ENCODE peak calls at places on chromosomes 13 and 19, in seven cellular contexts. One of them, this sample, is unnamed.
A peak's percentile ranks its signal among the peaks of the same experiment; 100 is the strongest.

GRCh38 chr13:32426191-32426980 is 1.5 kb downstream of the N4BP2L1 start:
- DNase-seq in psoas muscle: no peak
- DNase-seq in Peyer's patch: peak; percentile 61
- DNase-seq in heart right ventricle: no peak
- DNase-seq in body of pancreas: no peak
- DNase-seq in mesenchymal stem cell: peak; percentile 46
- DNase-seq in CD4-positive, alpha-beta memory T cell: peak; percentile 68
- DNase-seq in this sample: no peak

GRCh38 chr13:30796132-30796832 is 60.9 kb downstream of the ALOX5AP start:
- DNase-seq in psoas muscle: no peak
- DNase-seq in mesenchymal stem cell: peak; percentile 70
- DNase-seq in CD4-positive, alpha-beta memory T cell: no peak
- DNase-seq in Peyer's patch: no peak
- DNase-seq in body of pancreas: peak; percentile 21
- DNase-seq in heart right ventricle: no peak
- DNase-seq in this sample: peak; percentile 72

GRCh38 chr19:6774821-6775707 is 2.6 kb downstream of the VAV1 start:
- DNase-seq in heart right ventricle: no peak
- DNase-seq in Peyer's patch: no peak
- DNase-seq in body of pancreas: no peak
- DNase-seq in psoas muscle: no peak
- DNase-seq in mesenchymal stem cell: no peak
- DNase-seq in CD4-positive, alpha-beta memory T cell: no peak
- DNase-seq in this sample: no peak

GRCh38 chr19:4256563-4256962 is 9.7 kb downstream of the YJU2 start:
- DNase-seq in psoas muscle: no peak
- DNase-seq in body of pancreas: no peak
- DNase-seq in mesenchymal stem cell: no peak
- DNase-seq in CD4-positive, alpha-beta memory T cell: no peak
- DNase-seq in Peyer's patch: no peak
- DNase-seq in heart right ventricle: no peak
- DNase-seq in this sample: no peak

GRCh38 chr13:31765441-31765840 is 26.1 kb downstream of the RXFP2 start:
- DNase-seq in CD4-positive, alpha-beta memory T cell: no peak
- DNase-seq in mesenchymal stem cell: peak; percentile 23
- DNase-seq in heart right ventricle: no peak
- DNase-seq in body of pancreas: no peak
- DNase-seq in Peyer's patch: no peak
- DNase-seq in psoas muscle: no peak
- DNase-seq in this sample: peak; percentile 91

GRCh38 chr19:39174142-39174541 is 22.6 kb upstream of the NCCRP1 start:
- DNase-seq in heart right ventricle: no peak
- DNase-seq in body of pancreas: no peak
- DNase-seq in Peyer's patch: no peak
- DNase-seq in CD4-positive, alpha-beta memory T cell: no peak
- DNase-seq in psoas muscle: no peak
- DNase-seq in mesenchymal stem cell: no peak
- DNase-seq in this sample: no peak

GRCh38 chr13:51027644-51028043 is 83.4 kb downstream of the C13orf42 start:
- DNase-seq in Peyer's patch: no peak
- DNase-seq in body of pancreas: no peak
- DNase-seq in heart right ventricle: no peak
- DNase-seq in CD4-positive, alpha-beta memory T cell: no peak
- DNase-seq in mesenchymal stem cell: no peak
- DNase-seq in psoas muscle: no peak
- DNase-seq in this sample: no peak

GRCh38 chr19:17289489-17289888 is 7.8 kb downstream of the ANKLE1 start:
- DNase-seq in Peyer's patch: peak; percentile 60
- DNase-seq in CD4-positive, alpha-beta memory T cell: no peak
- DNase-seq in mesenchymal stem cell: peak; percentile 88
- DNase-seq in psoas muscle: peak; percentile 79
- DNase-seq in heart right ventricle: peak; percentile 77
- DNase-seq in body of pancreas: peak; percentile 71
- DNase-seq in this sample: peak; percentile 85

GRCh38 chr19:11194657-11195056 is 2.7 kb downstream of the KANK2 start:
- DNase-seq in mesenchymal stem cell: peak; percentile 46
- DNase-seq in body of pancreas: no peak
- DNase-seq in Peyer's patch: no peak
- DNase-seq in heart right ventricle: peak; percentile 29
- DNase-seq in CD4-positive, alpha-beta memory T cell: no peak
- DNase-seq in psoas muscle: no peak
- DNase-seq in this sample: no peak

GRCh38 chr19:40709817-40710216 is 6.9 kb downstream of the COQ8B start:
- DNase-seq in CD4-positive, alpha-beta memory T cell: no peak
- DNase-seq in heart right ventricle: no peak
- DNase-seq in body of pancreas: no peak
- DNase-seq in Peyer's patch: no peak
- DNase-seq in mesenchymal stem cell: no peak
- DNase-seq in psoas muscle: no peak
- DNase-seq in this sample: no peak

GRCh38 chr13:42894765-42895181 is 97.3 kb downstream of the EPSTI1 start:
- DNase-seq in psoas muscle: no peak
- DNase-seq in heart right ventricle: no peak
- DNase-seq in body of pancreas: peak; percentile 49
- DNase-seq in Peyer's patch: no peak
- DNase-seq in CD4-positive, alpha-beta memory T cell: no peak
- DNase-seq in mesenchymal stem cell: no peak
- DNase-seq in this sample: peak; percentile 4

GRCh38 chr13:43085545-43085944 is 62.2 kb downstream of the DNAJC15 start:
- DNase-seq in CD4-positive, alpha-beta memory T cell: peak; percentile 22
- DNase-seq in psoas muscle: no peak
- DNase-seq in Peyer's patch: no peak
- DNase-seq in heart right ventricle: no peak
- DNase-seq in body of pancreas: no peak
- DNase-seq in mesenchymal stem cell: peak; percentile 52
- DNase-seq in this sample: peak; percentile 14

GRCh38 chr13:99087954-99088491 is 110.2 kb upstream of the DOCK9 start:
- DNase-seq in CD4-positive, alpha-beta memory T cell: no peak
- DNase-seq in heart right ventricle: no peak
- DNase-seq in Peyer's patch: peak; percentile 46
- DNase-seq in mesenchymal stem cell: no peak
- DNase-seq in body of pancreas: peak; percentile 17
- DNase-seq in psoas muscle: no peak
- DNase-seq in this sample: no peak

GRCh38 chr13:42968906-42969305 is 23.1 kb downstream of the EPSTI1 start:
- DNase-seq in psoas muscle: no peak
- DNase-seq in heart right ventricle: no peak
- DNase-seq in Peyer's patch: peak; percentile 82
- DNase-seq in mesenchymal stem cell: no peak
- DNase-seq in body of pancreas: peak; percentile 40
- DNase-seq in CD4-positive, alpha-beta memory T cell: no peak
- DNase-seq in this sample: no peak

GRCh38 chr19:28705008-28705407 is 507.9 kb downstream of the UQCRFS1 start:
- DNase-seq in psoas muscle: no peak
- DNase-seq in Peyer's patch: no peak
- DNase-seq in body of pancreas: no peak
- DNase-seq in CD4-positive, alpha-beta memory T cell: no peak
- DNase-seq in heart right ventricle: no peak
- DNase-seq in mesenchymal stem cell: peak; percentile 83
- DNase-seq in this sample: peak; percentile 88

GRCh38 chr13:26679411-26679810 is 81.2 kb downstream of the GPR12 start:
- DNase-seq in heart right ventricle: no peak
- DNase-seq in body of pancreas: no peak
- DNase-seq in CD4-positive, alpha-beta memory T cell: no peak
- DNase-seq in Peyer's patch: no peak
- DNase-seq in mesenchymal stem cell: peak; percentile 64
- DNase-seq in psoas muscle: no peak
- DNase-seq in this sample: peak; percentile 8

GRCh38 chr19:10270180-10270615 is 722 bp upstream of the ICAM1 start:
- DNase-seq in psoas muscle: peak; percentile 84
- DNase-seq in CD4-positive, alpha-beta memory T cell: peak; percentile 72
- DNase-seq in mesenchymal stem cell: peak; percentile 46
- DNase-seq in Peyer's patch: peak; percentile 67
- DNase-seq in heart right ventricle: peak; percentile 72
- DNase-seq in body of pancreas: peak; percentile 47
- DNase-seq in this sample: no peak

GRCh38 chr13:98466634-98467236 is 110.2 kb downstream of the STK24 start:
- DNase-seq in body of pancreas: peak; percentile 54
- DNase-seq in heart right ventricle: peak; percentile 47
- DNase-seq in psoas muscle: no peak
- DNase-seq in CD4-positive, alpha-beta memory T cell: peak; percentile 24
- DNase-seq in Peyer's patch: peak; percentile 56
- DNase-seq in mesenchymal stem cell: peak; percentile 72
- DNase-seq in this sample: no peak

GRCh38 chr19:8537099-8537498 is 23.1 kb upstream of the ZNF414 start:
- DNase-seq in mesenchymal stem cell: no peak
- DNase-seq in Peyer's patch: no peak
- DNase-seq in CD4-positive, alpha-beta memory T cell: no peak
- DNase-seq in body of pancreas: no peak
- DNase-seq in psoas muscle: no peak
- DNase-seq in heart right ventricle: no peak
- DNase-seq in this sample: no peak

GRCh38 chr13:77548095-77548494 is 12.6 kb downstream of the SCEL start:
- DNase-seq in Peyer's patch: no peak
- DNase-seq in psoas muscle: no peak
- DNase-seq in mesenchymal stem cell: no peak
- DNase-seq in CD4-positive, alpha-beta memory T cell: no peak
- DNase-seq in body of pancreas: no peak
- DNase-seq in heart right ventricle: no peak
- DNase-seq in this sample: no peak

GRCh38 chr19:42079276-42079669 is 3.3 kb downstream of the ZNF574 start:
- DNase-seq in mesenchymal stem cell: no peak
- DNase-seq in heart right ventricle: no peak
- DNase-seq in Peyer's patch: no peak
- DNase-seq in CD4-positive, alpha-beta memory T cell: no peak
- DNase-seq in body of pancreas: no peak
- DNase-seq in psoas muscle: peak; percentile 47
- DNase-seq in this sample: no peak

GRCh38 chr13:52348983-52349780 is 56.8 kb downstream of the THSD1 start:
- DNase-seq in heart right ventricle: no peak
- DNase-seq in CD4-positive, alpha-beta memory T cell: no peak
- DNase-seq in mesenchymal stem cell: peak; percentile 28
- DNase-seq in Peyer's patch: no peak
- DNase-seq in psoas muscle: no peak
- DNase-seq in body of pancreas: no peak
- DNase-seq in this sample: peak; percentile 90

GRCh38 chr13:29479716-29480492 is 115.6 kb downstream of the SLC7A1 start:
- DNase-seq in mesenchymal stem cell: no peak
- DNase-seq in psoas muscle: no peak
- DNase-seq in heart right ventricle: no peak
- DNase-seq in Peyer's patch: no peak
- DNase-seq in body of pancreas: peak; percentile 31
- DNase-seq in CD4-positive, alpha-beta memory T cell: no peak
- DNase-seq in this sample: no peak

GRCh38 chr13:87656311-87656710 is 14.9 kb upstream of the SLITRK5 start:
- DNase-seq in mesenchymal stem cell: no peak
- DNase-seq in psoas muscle: no peak
- DNase-seq in Peyer's patch: no peak
- DNase-seq in heart right ventricle: no peak
- DNase-seq in body of pancreas: no peak
- DNase-seq in CD4-positive, alpha-beta memory T cell: no peak
- DNase-seq in this sample: peak; percentile 76

GRCh38 chr13:102280366-102280765 is 121.5 kb downstream of the FGF14 start:
- DNase-seq in Peyer's patch: no peak
- DNase-seq in body of pancreas: no peak
- DNase-seq in CD4-positive, alpha-beta memory T cell: no peak
- DNase-seq in mesenchymal stem cell: no peak
- DNase-seq in psoas muscle: no peak
- DNase-seq in heart right ventricle: no peak
- DNase-seq in this sample: no peak

DNA sequence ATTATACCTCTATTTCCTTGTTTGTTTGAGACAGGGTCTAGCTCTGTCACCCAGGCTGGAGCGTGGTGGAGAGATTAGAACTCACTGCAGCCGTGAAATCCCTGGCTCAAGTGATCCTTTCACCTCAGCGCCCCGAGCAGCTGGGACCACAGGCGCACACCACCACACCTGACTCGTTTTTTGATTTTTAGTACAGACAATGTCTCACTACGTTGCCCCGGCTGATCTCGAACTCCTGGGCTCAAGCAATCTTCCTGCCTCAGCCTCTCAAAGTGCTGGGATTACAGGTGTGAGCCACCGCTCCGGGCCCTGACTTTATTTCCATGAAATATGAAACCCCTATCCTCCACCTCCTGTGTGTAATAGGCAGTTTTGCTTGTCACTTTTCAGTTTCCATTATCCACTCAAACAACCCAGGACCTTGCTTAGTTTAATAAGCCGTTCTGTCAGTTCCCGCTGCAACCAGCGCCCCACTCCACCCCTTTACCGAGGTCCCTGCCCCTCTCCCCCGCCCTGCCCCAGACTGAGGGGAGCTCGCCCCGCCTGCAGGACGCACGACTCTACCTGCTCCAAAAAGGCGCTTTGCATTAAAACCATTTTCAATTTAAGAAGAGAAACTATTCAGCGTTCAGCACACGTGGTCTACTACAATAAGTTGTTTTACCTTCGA is 16.9 kb downstream of the ZNF816 start:
- DNase-seq in body of pancreas: no peak
- DNase-seq in Peyer's patch: no peak
- DNase-seq in CD4-positive, alpha-beta memory T cell: no peak
- DNase-seq in heart right ventricle: no peak
- DNase-seq in psoas muscle: no peak
- DNase-seq in mesenchymal stem cell: no peak
- DNase-seq in this sample: no peak
- H3K9me3 ChIP-seq in body of pancreas: peaks cover 4% of the 10 kb centered on the region
- H3K9me3 ChIP-seq in Peyer's patch: peaks cover 36% of the 10 kb centered on the region
- H3K9me3 ChIP-seq in CD4-positive, alpha-beta memory T cell: peaks cover 33% of the 10 kb centered on the region
- H3K9me3 ChIP-seq in heart right ventricle: peaks cover 5% of the 10 kb centered on the region
- H3K9me3 ChIP-seq in psoas muscle: peaks cover 49% of the 10 kb centered on the region
- H3K9me3 ChIP-seq in mesenchymal stem cell: peaks cover 40% of the 10 kb centered on the region
- H3K9me3 ChIP-seq in this sample: peaks cover 32% of the 10 kb centered on the region

GRCh38 chr13:47904239-47904638 is 96.8 kb downstream of the SUCLA2 start:
- DNase-seq in mesenchymal stem cell: no peak
- DNase-seq in psoas muscle: no peak
- DNase-seq in CD4-positive, alpha-beta memory T cell: no peak
- DNase-seq in heart right ventricle: no peak
- DNase-seq in body of pancreas: no peak
- DNase-seq in Peyer's patch: no peak
- DNase-seq in this sample: no peak
- H3K27ac ChIP-seq in mesenchymal stem cell: no peak overlapping the region
- H3K27ac ChIP-seq in psoas muscle: no peak overlapping the region
- H3K27ac ChIP-seq in CD4-positive, alpha-beta memory T cell: no peak overlapping the region
- H3K27ac ChIP-seq in heart right ventricle: no peak overlapping the region
- H3K27ac ChIP-seq in body of pancreas: no peak overlapping the region
- H3K27ac ChIP-seq in Peyer's patch: no peak overlapping the region
- H3K27ac ChIP-seq in this sample: no peak overlapping the region

GRCh38 chr19:19134687-19135158 is 3.6 kb downstream of the TMEM161A start:
- DNase-seq in CD4-positive, alpha-beta memory T cell: peak; percentile 24
- DNase-seq in body of pancreas: peak; percentile 79
- DNase-seq in heart right ventricle: no peak
- DNase-seq in mesenchymal stem cell: no peak
- DNase-seq in Peyer's patch: no peak
- DNase-seq in psoas muscle: peak; percentile 95
- DNase-seq in this sample: no peak
- H3K9me3 ChIP-seq in CD4-positive, alpha-beta memory T cell: peaks cover 4% of the 10 kb centered on the region
- H3K9me3 ChIP-seq in body of pancreas: no peaks in the 10 kb centered on the region
- H3K9me3 ChIP-seq in heart right ventricle: no peaks in the 10 kb centered on the region
- H3K9me3 ChIP-seq in mesenchymal stem cell: peaks cover 4% of the 10 kb centered on the region
- H3K9me3 ChIP-seq in Peyer's patch: peaks cover 3% of the 10 kb centered on the region
- H3K9me3 ChIP-seq in psoas muscle: peaks cover 6% of the 10 kb centered on the region
- H3K9me3 ChIP-seq in this sample: peaks cover 5% of the 10 kb centered on the region

DNA sequence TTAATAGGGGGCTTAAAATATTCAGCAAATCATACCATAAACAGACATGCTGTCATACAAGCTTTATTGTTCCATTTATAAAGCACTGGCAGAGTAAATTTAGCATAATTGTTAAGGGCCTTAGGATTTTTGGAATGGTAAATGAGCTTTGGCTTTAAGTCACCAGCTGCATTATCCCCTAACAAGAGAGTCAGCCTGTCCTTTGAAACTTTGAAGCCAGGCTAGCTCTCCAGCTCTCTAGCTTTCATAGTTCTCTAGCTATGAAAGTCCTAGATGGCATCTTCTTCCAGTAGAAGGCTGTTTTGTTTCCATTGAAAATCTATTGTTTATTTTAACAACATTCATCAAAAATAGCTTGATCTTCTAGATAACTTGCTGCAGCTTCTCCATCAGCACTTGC is 420.8 kb upstream of the GPC6 start:
- DNase-seq in Peyer's patch: no peak
- DNase-seq in psoas muscle: no peak
- DNase-seq in CD4-positive, alpha-beta memory T cell: peak; percentile 1
- DNase-seq in body of pancreas: no peak
- DNase-seq in mesenchymal stem cell: no peak
- DNase-seq in heart right ventricle: no peak
- DNase-seq in this sample: no peak
- H3K27ac ChIP-seq in Peyer's patch: no peak overlapping the region
- H3K27ac ChIP-seq in psoas muscle: no peak overlapping the region
- H3K27ac ChIP-seq in CD4-positive, alpha-beta memory T cell: no peak overlapping the region
- H3K27ac ChIP-seq in body of pancreas: peak overlapping the region; percentile 22
- H3K27ac ChIP-seq in mesenchymal stem cell: no peak overlapping the region
- H3K27ac ChIP-seq in heart right ventricle: peak overlapping the region; percentile 33
- H3K27ac ChIP-seq in this sample: no peak overlapping the region

This sample was measured in astrocyte.